ENCODE peak calls at places on chromosomes 3 and 15, in five cellular contexts. S is thoracic aorta, J is sigmoid colon, H is transverse colon, Y is ovary. C is an unnamed sample.

GRCh38 chr3:118941236-118941635 is 93.4 kb downstream of the IGSF11 start:
- DNase-seq in S (no peak), J (no peak), H (no peak), Y (no peak), C (no peak)

GRCh38 chr3:76651784-76652183 is 388.1 kb upstream of the ROBO2 start:
- DNase-seq in S (no peak), J (no peak), H (no peak), Y (no peak), C (peak)

GRCh38 chr3:6971933-6972332 is 111.0 kb downstream of the GRM7 start:
- DNase-seq in S (no peak), J (no peak), H (no peak), Y (no peak), C (no peak)

GRCh38 chr15:66080791-66081475 is 172.6 kb downstream of the MEGF11 start:
- DNase-seq in S (no peak), J (peak), H (peak), Y (peak), C (peak)

GRCh38 chr15:34600920-34601319 is 17.5 kb upstream of the GOLGA8B start:
- DNase-seq in S (no peak), J (no peak), H (no peak), Y (no peak), C (no peak)

GRCh38 chr3:140545756-140546155 is 132.1 kb upstream of the TRIM42 start:
- DNase-seq in S (no peak), J (no peak), H (no peak), Y (no peak), C (peak)

GRCh38 chr3:37310666-37311050 is 136.3 kb upstream of the LRRFIP2 start:
- DNase-seq in S (no peak), J (no peak), H (no peak), Y (no peak), C (peak)

GRCh38 chr3:4232798-4233197 is 70.4 kb upstream of the SETMAR start:
- DNase-seq in S (no peak), J (no peak), H (no peak), Y (no peak), C (no peak)

GRCh38 chr3:14890470-14890869 is 56.9 kb upstream of the NR2C2 start:
- DNase-seq in S (no peak), J (no peak), H (no peak), Y (no peak), C (no peak)

GRCh38 chr15:69305933-69306568 is 7.3 kb downstream of the PAQR5 start:
- DNase-seq in S (no peak), J (no peak), H (no peak), Y (no peak), C (no peak)

GRCh38 chr3:173553635-173554280 is 156.2 kb downstream of the NLGN1 start:
- DNase-seq in S (no peak), J (no peak), H (no peak), Y (no peak), C (peak)

DNA sequence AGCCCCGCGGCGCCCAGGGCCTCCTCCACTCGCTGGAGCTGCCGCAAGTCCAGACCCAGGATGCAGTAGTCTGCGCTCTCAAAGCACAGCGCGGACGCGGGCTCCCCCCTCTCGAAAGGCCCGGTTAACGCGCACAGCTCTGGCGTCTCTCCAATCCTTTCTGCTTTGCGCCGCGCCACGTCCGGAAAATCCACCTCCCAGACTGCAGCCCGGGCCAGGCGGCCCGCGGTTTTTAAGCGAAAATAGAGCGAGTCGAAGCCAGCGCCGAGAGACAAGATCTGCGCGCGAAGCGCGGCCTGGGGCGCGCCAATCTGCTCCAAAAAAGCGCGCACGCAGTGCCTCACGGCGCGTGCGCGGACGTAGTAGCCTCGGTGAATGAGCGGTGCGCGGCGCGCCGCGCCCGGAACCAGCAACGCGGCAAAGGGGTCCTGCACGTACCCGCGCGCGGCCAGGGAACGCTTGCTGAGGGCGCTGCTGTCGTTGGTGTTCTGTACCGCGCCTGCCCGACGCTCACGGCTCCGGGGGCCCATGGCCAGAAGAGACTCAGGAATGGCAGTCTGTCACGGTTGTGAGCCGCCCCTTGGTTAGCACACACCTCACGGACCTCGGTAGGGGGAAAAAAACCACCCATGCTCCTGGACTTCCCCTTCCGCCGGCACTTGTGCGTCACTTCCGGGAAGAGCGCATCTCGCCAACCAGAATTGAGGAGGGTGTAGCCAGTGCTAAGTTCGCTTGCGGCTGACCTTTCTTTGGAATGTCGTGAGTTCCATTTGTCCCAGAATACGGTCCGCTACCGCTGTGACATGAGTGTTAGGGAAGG is at the start of gene LCMT2:
- DNase-seq in S (peak), J (peak), H (peak), Y (peak), C (peak)
- H3K4me3 ChIP-seq in S (peak), J (peak), H (peak), Y (peak), C (peak)

GRCh38 chr15:43220991-43221403 is at the start of gene EPB42:
- DNase-seq in S (no peak), J (no peak), H (no peak), Y (no peak), C (no peak)

GRCh38 chr15:43214592-43215295 is 6.1 kb downstream of the EPB42 start:
- DNase-seq in S (no peak), J (no peak), H (no peak), Y (no peak), C (no peak)

GRCh38 chr15:43219929-43220886 is 610 bp downstream of the EPB42 start:
- DNase-seq in S (no peak), J (no peak), H (no peak), Y (no peak), C (no peak)

GRCh38 chr15:43215961-43216360 is 4.9 kb downstream of the EPB42 start:
- DNase-seq in S (no peak), J (no peak), H (no peak), Y (no peak), C (peak)

GRCh38 chr15:43218908-43219706 is 1.7 kb downstream of the EPB42 start:
- DNase-seq in S (no peak), J (no peak), H (no peak), Y (no peak), C (peak)
- TF ChIP-seq CTCF in S (no peak), J (no peak), H (no peak), Y (no peak), C (peak)

GRCh38 chr3:56469141-56469540 is 874 bp upstream of the ERC2 start:
- DNase-seq in S (no peak), J (no peak), H (no peak), Y (no peak), C (no peak)

GRCh38 chr3:56468184-56469106 is at the start of gene ERC2:
- DNase-seq in S (no peak), J (no peak), H (peak), Y (peak), C (peak)

GRCh38 chr3:56467801-56468183 is 475 bp downstream of the ERC2 start:
- DNase-seq in S (no peak), J (no peak), H (no peak), Y (no peak), C (no peak)

GRCh38 chr3:56471771-56472170 is 3.5 kb upstream of the ERC2 start:
- DNase-seq in S (no peak), J (no peak), H (no peak), Y (no peak), C (no peak)

DNA sequence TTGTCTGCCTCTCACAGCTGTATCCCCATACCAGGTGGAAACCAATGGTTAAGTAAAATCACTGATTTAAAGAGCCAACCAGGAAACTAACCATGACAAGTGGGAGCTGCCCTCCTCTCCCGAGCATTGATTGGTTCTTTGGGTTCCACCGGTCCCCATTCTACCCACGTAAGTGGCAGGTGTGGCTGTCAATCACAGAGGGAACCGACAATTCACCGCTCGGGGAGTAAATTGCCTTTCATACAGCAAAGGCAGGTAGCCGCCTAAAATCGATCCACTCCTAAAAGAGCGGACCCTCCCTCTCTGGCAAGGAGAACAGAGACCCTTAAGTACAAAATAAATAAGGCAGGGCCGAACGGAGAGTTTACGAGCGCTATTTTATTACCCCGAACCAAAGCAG is 1.2 kb downstream of the ERC2 start:
- DNase-seq in S (no peak), J (no peak), H (peak), Y (peak), C (peak)
- H3K4me3 ChIP-seq in S (peak), J (peak), H (peak), Y (peak), C (peak)

DNA sequence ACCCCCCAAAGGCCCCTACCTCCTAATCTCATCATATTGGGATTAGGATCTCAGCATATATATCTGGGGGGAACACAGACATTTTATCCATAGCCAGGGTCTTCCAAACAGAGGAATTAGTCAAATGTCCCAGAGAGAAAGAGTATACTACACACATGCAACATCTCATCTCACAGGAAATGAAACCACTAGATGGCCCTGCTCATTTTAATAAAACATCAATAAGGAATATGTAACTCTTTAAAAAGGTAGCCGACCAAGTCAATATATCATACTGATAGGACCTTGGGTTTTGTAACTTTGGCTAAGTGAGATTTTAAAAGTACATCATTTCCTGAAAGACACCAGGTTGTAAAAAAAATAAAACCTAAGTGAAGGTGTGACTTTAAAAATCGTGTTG is 45.6 kb upstream of the THSD4 start:
- DNase-seq in S (no peak), J (no peak), H (no peak), Y (no peak), C (no peak)
- TF ChIP-seq CTCF in S (no peak), J (no peak), H (no peak), Y (no peak), C (peak)

GRCh38 chr15:42270996-42271395 is 2.0 kb upstream of the GANC start:
- DNase-seq in S (no peak), J (no peak), H (no peak), Y (no peak), C (no peak)
- H3K4me3 ChIP-seq in S (no peak), J (peak), H (no peak), Y (no peak), C (no peak)

GRCh38 chr3:36124118-36124796 is 256.0 kb upstream of the STAC start:
- DNase-seq in S (no peak), J (no peak), H (no peak), Y (no peak), C (peak)
- TF ChIP-seq CTCF in S (no peak), J (no peak), H (no peak), Y (no peak), C (peak)

GRCh38 chr15:77959094-77959879 is 118.2 kb downstream of the TBC1D2B start:
- DNase-seq in S (no peak), J (peak), H (peak), Y (peak), C (peak)
- H3K4me3 ChIP-seq in S (peak), J (peak), H (no peak), Y (no peak), C (peak)

DNA sequence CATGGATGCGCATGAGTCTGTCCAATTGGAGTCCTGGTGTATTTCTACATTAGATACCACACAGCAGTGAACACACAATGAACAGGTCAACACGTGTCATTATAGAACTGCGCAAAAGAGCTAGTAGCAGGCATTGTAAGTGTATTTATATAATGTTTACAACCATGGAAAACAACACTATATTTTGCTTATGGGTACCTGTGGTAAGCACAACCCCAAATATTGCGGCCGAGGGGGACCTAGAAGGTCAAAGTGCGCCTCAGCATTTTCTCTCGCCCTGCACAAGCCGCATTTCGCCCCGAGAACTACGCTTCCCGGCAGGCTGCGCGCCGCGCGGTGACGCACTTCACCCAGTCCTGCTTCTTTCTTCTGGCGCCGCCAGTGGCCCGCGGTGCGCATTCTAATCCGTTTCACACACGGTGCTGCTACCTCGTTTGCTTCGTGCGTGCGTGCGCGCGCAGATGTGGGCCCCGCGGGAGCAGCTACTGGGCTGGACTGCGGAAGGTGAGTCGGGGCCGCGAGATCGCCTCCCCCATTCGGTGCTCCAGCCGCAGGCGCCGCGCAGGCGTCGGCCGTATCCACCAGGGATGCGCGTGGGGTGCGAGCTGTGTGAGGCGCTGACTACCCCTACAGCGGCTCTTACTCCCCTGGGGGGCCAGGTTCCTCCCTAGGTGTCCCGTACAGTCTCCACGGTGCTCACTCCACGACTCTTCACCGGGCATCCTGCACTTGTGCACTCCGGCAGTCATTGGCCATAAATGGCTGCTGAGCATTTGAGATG is at the start of gene ZNF589:
- DNase-seq in S (peak), J (peak), H (peak), Y (peak), C (peak)
- TF ChIP-seq CTCF in S (peak), J (no peak), H (peak), Y (peak), C (peak)

DNA sequence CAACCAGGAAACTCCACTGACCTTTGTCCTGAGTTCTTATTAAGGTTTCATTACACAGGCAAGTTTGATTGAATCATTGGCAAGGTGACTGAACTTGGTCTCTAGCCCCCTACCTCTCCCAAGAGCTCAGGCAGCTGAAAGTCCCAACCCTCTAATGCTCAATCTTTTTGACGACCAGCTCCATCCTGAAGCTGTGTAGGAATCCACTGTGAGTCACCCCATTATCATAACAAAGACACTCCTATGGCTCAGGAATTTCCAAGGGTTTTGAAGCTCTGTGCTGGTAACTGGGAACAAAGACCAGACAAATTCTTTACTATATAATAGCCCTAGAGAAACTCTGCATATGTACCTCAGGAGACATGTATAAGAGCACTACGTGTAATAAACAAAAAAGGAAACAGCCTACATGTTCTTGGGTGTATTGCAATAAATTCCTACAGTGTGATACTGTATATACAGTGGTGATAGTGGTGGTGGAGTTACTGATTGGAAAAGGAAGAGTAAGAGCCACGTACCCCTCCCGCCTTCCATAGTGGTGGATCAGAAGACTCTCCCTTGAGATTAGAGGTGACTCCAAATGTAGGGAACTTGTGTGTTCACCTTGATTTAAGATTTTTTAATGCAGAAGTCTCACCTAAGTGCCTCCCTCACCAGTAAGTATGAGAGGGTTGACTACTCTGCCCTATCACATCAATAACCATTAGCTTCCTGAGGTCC is 116.6 kb downstream of the ST8SIA2 start:
- DNase-seq in S (no peak), J (no peak), H (no peak), Y (no peak), C (no peak)
- H3K4me3 ChIP-seq in S (no peak), J (no peak), H (no peak), Y (no peak), C (no peak)

DNA sequence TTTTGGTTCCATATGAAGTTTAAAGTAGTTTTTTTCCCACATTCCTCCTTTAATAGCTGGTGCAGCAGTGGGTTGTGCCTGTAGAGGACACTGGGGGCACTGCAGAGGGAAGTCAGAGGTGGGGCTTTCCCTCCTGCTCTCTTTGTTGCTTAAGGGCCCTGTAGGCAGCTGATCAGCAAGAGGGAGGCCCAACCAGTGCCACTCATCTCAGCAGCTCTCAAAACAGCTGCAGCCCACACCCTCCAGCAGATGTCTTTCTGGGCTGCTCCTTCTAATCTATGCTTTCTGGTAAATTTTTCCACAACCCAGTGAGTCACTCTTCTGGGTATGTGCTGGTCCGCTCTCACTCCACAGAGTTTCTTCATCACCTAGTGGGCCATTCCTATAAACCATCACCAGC is 263.8 kb downstream of the FEZF2 start:
- DNase-seq in S (no peak), J (no peak), H (no peak), Y (no peak), C (peak)
- TF ChIP-seq CTCF in S (no peak), J (no peak), H (no peak), Y (no peak), C (peak)